ENCODE peak calls at places on chromosomes 4 and X, in seven cellular contexts. H is WTC11, T is colonic mucosa, B is type B pancreatic cell, P is omental fat pad, V is osteocyte, X is fibroblast of villous mesenchyme. F is an unnamed sample.

GRCh38 chrX:118350221-118350620 is 4.3 kb downstream of the WDR44 start:
- DNase-seq in H (no peak), T (no peak), B (no peak), P (no peak), V (no peak), X (peak; percentile 56), F (no peak)

GRCh38 chrX:76802698-76803097 is 375.2 kb downstream of the MAGEE1 start:
- DNase-seq in H (no peak), T (no peak), B (no peak), P (no peak), V (no peak), X (peak; percentile 0), F (no peak)

GRCh38 chrX:152601848-152602616 is 35.7 kb upstream of the GABRQ start:
- DNase-seq in H (peak; percentile 19), T (peak; percentile 18), B (no peak), P (no peak), V (no peak), X (no peak), F (no peak)

GRCh38 chrX:68732906-68733493 is 85.5 kb downstream of the STARD8 start:
- DNase-seq in H (peak; percentile 78), T (peak; percentile 66), B (no peak), P (peak; percentile 32), V (no peak), X (peak; percentile 42), F (no peak)

GRCh38 chr4:183722738-183723560 is 63.9 kb downstream of the TRAPPC11 start:
- DNase-seq in H (peak; percentile 70), T (peak; percentile 84), B (peak; percentile 77), P (peak; percentile 35), V (peak; percentile 83), X (peak; percentile 27), F (no peak)

GRCh38 chr4:97643179-97643578 is 500.1 kb downstream of the STPG2 start:
- DNase-seq in H (no peak), T (no peak), B (no peak), P (no peak), V (no peak), X (no peak), F (no peak)

GRCh38 chrX:21225643-21226042 is 148.6 kb upstream of the CNKSR2 start:
- DNase-seq in H (no peak), T (no peak), B (no peak), P (no peak), V (no peak), X (no peak), F (no peak)

GRCh38 chr4:89129080-89129640 is 17.8 kb downstream of the TIGD2 start:
- DNase-seq in H (no peak), T (no peak), B (no peak), P (no peak), V (no peak), X (peak; percentile 64), F (no peak)

GRCh38 chr4:7073526-7074390 is 5.9 kb upstream of the GRPEL1 start:
- DNase-seq in H (peak; percentile 52), T (peak; percentile 47), B (no peak), P (no peak), V (no peak), X (peak; percentile 57), F (no peak)

GRCh38 chr4:64230709-64231310 is 178.4 kb downstream of the TECRL start:
- DNase-seq in H (no peak), T (no peak), B (no peak), P (no peak), V (no peak), X (peak; percentile 14), F (no peak)

GRCh38 chr4:187268940-187269339 is 545.3 kb upstream of the FAT1 start:
- DNase-seq in H (no peak), T (no peak), B (no peak), P (no peak), V (no peak), X (peak; percentile 89), F (no peak)

GRCh38 chrX:80807606-80808159 is 2.0 kb downstream of the BRWD3 start:
- DNase-seq in H (no peak), T (no peak), B (no peak), P (no peak), V (no peak), X (peak; percentile 8), F (no peak)

GRCh38 chr4:16583764-16584163 is 314.7 kb downstream of the LDB2 start:
- DNase-seq in H (no peak), T (no peak), B (no peak), P (no peak), V (no peak), X (no peak), F (no peak)

GRCh38 chrX:112512509-112512908 is 167.2 kb downstream of the LHFPL1 start:
- DNase-seq in H (peak; percentile 16), T (no peak), B (no peak), P (no peak), V (no peak), X (no peak), F (no peak)

GRCh38 chr4:189988892-189989431 is 38.1 kb downstream of the FRG2 start:
- DNase-seq in H (no peak), T (no peak), B (no peak), P (no peak), V (no peak), X (no peak), F (no peak)

GRCh38 chr4:112075129-112075753 is 70.0 kb upstream of the FAM241A start:
- DNase-seq in H (peak; percentile 19), T (peak; percentile 38), B (no peak), P (no peak), V (no peak), X (peak; percentile 59), F (no peak)

GRCh38 chr4:186037692-186038658 is 31.0 kb upstream of the TLR3 start:
- DNase-seq in H (no peak), T (peak; percentile 61), B (no peak), P (no peak), V (no peak), X (peak; percentile 89), F (no peak)

GRCh38 chr4:150002561-150002960 is 75.7 kb upstream of the DCLK2 start:
- DNase-seq in H (no peak), T (no peak), B (no peak), P (no peak), V (no peak), X (no peak), F (no peak)

GRCh38 chr4:112083587-112084347 is 61.5 kb upstream of the FAM241A start:
- DNase-seq in H (no peak), T (no peak), B (no peak), P (no peak), V (no peak), X (peak; percentile 31), F (no peak)

DNA sequence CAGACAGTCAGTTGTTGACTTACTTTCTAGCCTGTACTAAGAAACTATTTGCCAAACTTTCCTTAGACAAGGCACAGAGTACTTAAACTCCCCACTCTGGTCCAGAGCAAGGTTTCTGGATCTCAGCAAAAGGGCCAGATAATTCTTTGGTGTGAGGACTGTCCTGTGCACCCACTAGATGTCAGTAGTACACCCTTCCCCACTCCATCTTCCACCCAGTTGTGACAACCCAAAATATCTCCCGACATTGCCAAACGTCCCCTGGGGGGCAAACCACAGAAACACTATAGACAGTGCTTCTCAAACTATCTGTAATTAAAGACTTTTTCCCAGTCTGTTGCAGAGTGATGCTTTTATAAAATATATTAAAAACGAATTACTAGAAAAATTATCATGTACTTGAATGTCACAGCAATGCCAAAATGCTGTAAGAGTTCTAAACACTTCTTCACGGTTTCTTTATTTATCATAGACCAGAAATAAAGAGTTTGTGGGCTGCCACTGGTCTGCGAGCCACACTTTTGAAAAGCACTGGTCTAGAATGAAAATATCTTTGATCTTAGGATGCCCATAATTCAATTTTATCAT is 203.5 kb downstream of the PRDM5 start:
- DNase-seq in H (peak; percentile 28), T (peak; percentile 25), B (no peak), P (no peak), V (no peak), X (peak; percentile 48), F (no peak)
- TF ChIP-seq CTCF in H (no peak), T (peak; percentile 48), B (peak; percentile 73), P (no peak), V (peak; percentile 89), X (peak; percentile 76), F (no peak)

GRCh38 chrX:83469551-83469950 is 38.5 kb upstream of the POU3F4 start:
- DNase-seq in H (peak; percentile 20), T (peak; percentile 20), B (no peak), P (no peak), V (no peak), X (no peak), F (no peak)
- TF ChIP-seq CTCF in H (no peak), T (peak; percentile 41), B (peak; percentile 72), P (no peak), V (no peak), X (peak; percentile 14), F (no peak)

DNA sequence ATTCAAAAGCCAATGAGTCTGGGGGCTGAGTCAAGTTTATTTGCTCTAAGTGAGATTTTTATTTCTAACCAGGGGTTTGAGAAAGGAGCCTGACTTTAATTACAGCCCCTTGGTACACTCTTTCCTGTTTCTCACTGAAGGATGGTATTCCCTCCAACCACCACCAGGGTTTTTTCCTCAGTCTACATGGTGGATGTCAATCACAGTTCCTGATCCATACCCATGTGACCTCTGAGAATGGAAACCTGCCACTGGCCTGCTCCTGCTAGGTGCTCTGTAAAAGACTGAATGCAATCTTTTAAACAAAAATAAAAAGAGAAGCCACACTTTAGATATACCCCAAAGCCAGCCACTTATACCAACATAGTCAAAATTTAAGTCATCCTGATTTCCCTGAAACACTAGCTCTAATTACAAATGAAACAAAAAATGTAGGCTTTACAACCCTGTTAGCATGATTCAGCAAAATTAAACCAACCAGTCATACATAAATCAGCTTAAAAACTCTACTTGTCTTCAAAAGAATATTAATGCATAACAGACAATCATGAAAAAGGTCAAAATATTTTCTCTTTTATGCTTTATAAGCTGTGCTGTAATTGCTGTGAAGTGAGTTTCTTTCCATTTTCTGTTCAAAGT is 112.1 kb upstream of the NWD2 start:
- DNase-seq in H (no peak), T (no peak), B (no peak), P (no peak), V (no peak), X (no peak), F (no peak)
- TF ChIP-seq CTCF in H (peak; percentile 14), T (no peak), B (peak; percentile 60), P (peak; percentile 15), V (no peak), X (no peak), F (no peak)

GRCh38 chr4:38993683-38994082 is 38.5 kb downstream of the TMEM156 start:
- DNase-seq in H (no peak), T (no peak), B (no peak), P (no peak), V (no peak), X (no peak), F (no peak)
- TF ChIP-seq CTCF in H (no peak), T (no peak), B (peak; percentile 44), P (no peak), V (peak; percentile 27), X (peak; percentile 36), F (no peak)

GRCh38 chrX:1466232-1466661 is 13.5 kb upstream of the ASMTL start:
- DNase-seq in H (no peak), T (peak; percentile 12), B (peak; percentile 65), P (no peak), V (peak; percentile 84), X (no peak), F (peak; percentile 62)

GRCh38 chrX:1464282-1465131 is 11.8 kb upstream of the ASMTL start:
- DNase-seq in H (no peak), T (no peak), B (peak; percentile 67), P (no peak), V (peak; percentile 79), X (no peak), F (peak; percentile 65)

GRCh38 chrX:1466971-1467561 is 14.4 kb upstream of the ASMTL start:
- DNase-seq in H (no peak), T (peak; percentile 27), B (peak; percentile 51), P (no peak), V (peak; percentile 72), X (no peak), F (peak; percentile 38)

GRCh38 chrX:1465261-1466231 is 12.8 kb upstream of the ASMTL start:
- DNase-seq in H (no peak), T (peak; percentile 14), B (peak; percentile 57), P (no peak), V (peak; percentile 86), X (no peak), F (peak; percentile 67)

GRCh38 chrX:1468250-1468772 is 15.6 kb upstream of the ASMTL start:
- DNase-seq in H (no peak), T (peak; percentile 21), B (peak; percentile 44), P (no peak), V (peak; percentile 90), X (no peak), F (peak; percentile 64)
- TF ChIP-seq CTCF in H (no peak), T (no peak), B (no peak), P (no peak), V (peak; percentile 37), X (no peak), F (no peak)

F was measured in coronary artery.